ENCODE peak calls at places on chromosomes 13 and 19, in four cellular contexts. L is DMS53, W is RWPE1, B is AG08396. E is an unnamed sample.

GRCh38 chr19:49019242-49019932 is 2.5 kb upstream of the LHB start:
- DNase-seq in L (peak; percentile 84), W (peak; percentile 70), B (peak; percentile 61), E (peak; percentile 64)

GRCh38 chr19:2546128-2547032 is 70.5 kb downstream of the GADD45B start:
- DNase-seq in L (peak; percentile 67), W (no peak), B (no peak), E (no peak)

GRCh38 chr13:93172109-93172508 is 54.5 kb upstream of the GPC6 start:
- DNase-seq in L (peak; percentile 9), W (no peak), B (no peak), E (no peak)

GRCh38 chr19:21707065-21707464 is 60.3 kb downstream of the ZNF100 start:
- DNase-seq in L (no peak), W (no peak), B (no peak), E (no peak)

GRCh38 chr19:1172353-1173159 is 1.5 kb downstream of the SBNO2 start:
- DNase-seq in L (peak; percentile 47), W (no peak), B (peak; percentile 65), E (peak; percentile 59)

GRCh38 chr19:4803736-4804695 is 12.5 kb downstream of the FEM1A start:
- DNase-seq in L (peak; percentile 55), W (peak; percentile 46), B (peak; percentile 54), E (peak; percentile 40)

GRCh38 chr13:66265446-66265845 is 964.7 kb downstream of the PCDH9 start:
- DNase-seq in L (no peak), W (no peak), B (no peak), E (no peak)

GRCh38 chr19:18254546-18255500 is 19.4 kb downstream of the IQCN start:
- DNase-seq in L (peak; percentile 82), W (no peak), B (no peak), E (no peak)

GRCh38 chr13:79803939-79804487 is 323.1 kb downstream of the NDFIP2 start:
- DNase-seq in L (no peak), W (no peak), B (no peak), E (no peak)

GRCh38 chr19:40510526-40511115 is 43.8 kb downstream of the SPTBN4 start:
- DNase-seq in L (no peak), W (no peak), B (no peak), E (peak; percentile 24)

GRCh38 chr13:40464991-40465390 is 201.4 kb downstream of the FOXO1 start:
- DNase-seq in L (peak; percentile 52), W (no peak), B (no peak), E (no peak)

GRCh38 chr19:1884719-1885334 is 469 bp downstream of the ABHD17A start:
- DNase-seq in L (peak; percentile 46), W (no peak), B (peak; percentile 60), E (no peak)

GRCh38 chr19:1070931-1071791 is 4.2 kb downstream of the ARHGAP45 start:
- DNase-seq in L (peak; percentile 59), W (no peak), B (no peak), E (no peak)

GRCh38 chr13:99124695-99125334 is 75.8 kb upstream of the UBAC2 start:
- DNase-seq in L (peak; percentile 71), W (peak; percentile 64), B (peak; percentile 34), E (peak; percentile 7)

GRCh38 chr13:74930402-74931165 is 551.4 kb downstream of the TBC1D4 start:
- DNase-seq in L (peak; percentile 3), W (peak; percentile 26), B (peak; percentile 18), E (peak; percentile 43)

GRCh38 chr19:46916971-46917370 is 56.2 kb downstream of the ARHGAP35 start:
- DNase-seq in L (no peak), W (no peak), B (no peak), E (no peak)

GRCh38 chr13:23570099-23570926 is at the start of gene TNFRSF19:
- DNase-seq in L (peak; percentile 69), W (no peak), B (peak; percentile 54), E (peak; percentile 74)

GRCh38 chr13:95185851-95186250 is 115.4 kb downstream of the ABCC4 start:
- DNase-seq in L (no peak), W (no peak), B (no peak), E (no peak)

GRCh38 chr19:28905996-28906395 is 307.0 kb downstream of the UQCRFS1 start:
- DNase-seq in L (no peak), W (no peak), B (peak; percentile 74), E (no peak)

GRCh38 chr19:42121666-42122069 is 10.6 kb downstream of the POU2F2 start:
- DNase-seq in L (no peak), W (peak; percentile 93), B (peak; percentile 67), E (peak; percentile 91)

GRCh38 chr13:51041126-51041525 is 69.9 kb downstream of the C13orf42 start:
- DNase-seq in L (no peak), W (no peak), B (no peak), E (no peak)

GRCh38 chr13:34719060-34719875 is 222.8 kb upstream of the NBEA start:
- DNase-seq in L (no peak), W (no peak), B (no peak), E (no peak)

GRCh38 chr19:38932425-38933179 is 1.9 kb downstream of the MRPS12 start:
- DNase-seq in L (peak; percentile 35), W (no peak), B (no peak), E (no peak)

GRCh38 chr19:44677019-44677809 is 5.9 kb downstream of the CEACAM19 start:
- DNase-seq in L (no peak), W (peak; percentile 55), B (peak; percentile 52), E (peak; percentile 39)

GRCh38 chr13:43431279-43431678 is 355.5 kb downstream of the ENOX1 start:
- DNase-seq in L (no peak), W (no peak), B (no peak), E (no peak)

GRCh38 chr19:13881692-13882418 is 4.9 kb downstream of the NANOS3 start:
- DNase-seq in L (peak; percentile 20), W (no peak), B (peak; percentile 43), E (no peak)

GRCh38 chr19:35615036-35615435 is 2.5 kb downstream of the HAUS5 start:
- DNase-seq in L (no peak), W (no peak), B (no peak), E (no peak)

GRCh38 chr13:105732946-105733529 is 802.4 kb downstream of the EFNB2 start:
- DNase-seq in L (no peak), W (no peak), B (no peak), E (no peak)

GRCh38 chr13:44266305-44266704 is 107.3 kb upstream of the SERP2 start:
- DNase-seq in L (no peak), W (no peak), B (no peak), E (no peak)

GRCh38 chr19:3514930-3515329 is 8.8 kb downstream of the FZR1 start:
- DNase-seq in L (no peak), W (no peak), B (no peak), E (no peak)

GRCh38 chr19:30450101-30450500 is 77.9 kb downstream of the ZNF536 start:
- DNase-seq in L (no peak), W (no peak), B (peak; percentile 58), E (peak; percentile 37)

GRCh38 chr13:81480634-81481033 is 1139.7 kb upstream of the SPRY2 start:
- DNase-seq in L (peak; percentile 21), W (no peak), B (no peak), E (no peak)

GRCh38 chr13:36163809-36164308 is 32.7 kb upstream of the DCLK1 start:
- DNase-seq in L (peak; percentile 87), W (peak; percentile 67), B (peak; percentile 50), E (peak; percentile 75)

GRCh38 chr19:18708452-18709231 is 25.2 kb downstream of the CRTC1 start:
- DNase-seq in L (peak; percentile 86), W (no peak), B (no peak), E (no peak)

GRCh38 chr19:38387550-38388309 is at the start of gene GGN:
- DNase-seq in L (peak; percentile 94), W (peak; percentile 98), B (peak; percentile 98), E (peak; percentile 88)

GRCh38 chr13:99968521-99969367 is 2.8 kb downstream of the ZIC5 start:
- DNase-seq in L (peak; percentile 47), W (no peak), B (no peak), E (peak; percentile 53)